ENCODE peak calls at places on chromosomes 5 and 9, in six cellular contexts. One of them, this sample, is unnamed.

GRCh38 chr5:83718936-83719495 is 1.6 kb downstream of the HAPLN1 start:
- DNase-seq in A549: no peak
- DNase-seq in stimulated activated naive B cell treated with anti-CD40 and anti-IgM and Interleukin-4, amounts not matched to agents 10 μg/mL and 1 μg/mL and 100 μg/mL, for 72 hours: no peak
- DNase-seq in stimulated activated CD4-positive, alpha-beta T cell treated with anti-CD3 and anti-CD28 coated beads, TNF-alpha, amount 100 ng/mL, for 4 hours: no peak
- DNase-seq in heart right ventricle: no peak
- DNase-seq in ovary: no peak
- DNase-seq in this sample: no peak

GRCh38 chr5:148791334-148791667 is 35.1 kb upstream of the ADRB2 start:
- DNase-seq in stimulated activated CD4-positive, alpha-beta T cell treated with anti-CD3 and anti-CD28 coated beads, TNF-alpha, amount 100 ng/mL, for 4 hours: no peak
- DNase-seq in stimulated activated naive B cell treated with anti-CD40 and anti-IgM and Interleukin-4, amounts not matched to agents 10 μg/mL and 1 μg/mL and 100 μg/mL, for 72 hours: no peak
- DNase-seq in heart right ventricle: no peak
- DNase-seq in ovary: no peak
- DNase-seq in A549: no peak
- DNase-seq in this sample: no peak

GRCh38 chr9:38388283-38389223 is 3.9 kb upstream of the ALDH1B1 start:
- DNase-seq in stimulated activated naive B cell treated with anti-CD40 and anti-IgM and Interleukin-4, amounts not matched to agents 10 μg/mL and 1 μg/mL and 100 μg/mL, for 72 hours: no peak
- DNase-seq in stimulated activated CD4-positive, alpha-beta T cell treated with anti-CD3 and anti-CD28 coated beads, TNF-alpha, amount 100 ng/mL, for 4 hours: no peak
- DNase-seq in A549: no peak
- DNase-seq in heart right ventricle: no peak
- DNase-seq in ovary: peak; percentile 64
- DNase-seq in this sample: no peak

GRCh38 chr5:164204338-164204946 is 699.0 kb downstream of the MAT2B start:
- DNase-seq in heart right ventricle: no peak
- DNase-seq in A549: no peak
- DNase-seq in stimulated activated CD4-positive, alpha-beta T cell treated with anti-CD3 and anti-CD28 coated beads, TNF-alpha, amount 100 ng/mL, for 4 hours: no peak
- DNase-seq in stimulated activated naive B cell treated with anti-CD40 and anti-IgM and Interleukin-4, amounts not matched to agents 10 μg/mL and 1 μg/mL and 100 μg/mL, for 72 hours: no peak
- DNase-seq in ovary: no peak
- DNase-seq in this sample: no peak

GRCh38 chr9:80076105-80076504 is 504.3 kb downstream of the TLE4 start:
- DNase-seq in heart right ventricle: no peak
- DNase-seq in stimulated activated CD4-positive, alpha-beta T cell treated with anti-CD3 and anti-CD28 coated beads, TNF-alpha, amount 100 ng/mL, for 4 hours: no peak
- DNase-seq in ovary: no peak
- DNase-seq in A549: no peak
- DNase-seq in stimulated activated naive B cell treated with anti-CD40 and anti-IgM and Interleukin-4, amounts not matched to agents 10 μg/mL and 1 μg/mL and 100 μg/mL, for 72 hours: no peak
- DNase-seq in this sample: no peak

GRCh38 chr5:22889714-22890113 is 36.6 kb upstream of the CDH12 start:
- DNase-seq in stimulated activated naive B cell treated with anti-CD40 and anti-IgM and Interleukin-4, amounts not matched to agents 10 μg/mL and 1 μg/mL and 100 μg/mL, for 72 hours: no peak
- DNase-seq in stimulated activated CD4-positive, alpha-beta T cell treated with anti-CD3 and anti-CD28 coated beads, TNF-alpha, amount 100 ng/mL, for 4 hours: no peak
- DNase-seq in ovary: no peak
- DNase-seq in A549: no peak
- DNase-seq in heart right ventricle: no peak
- DNase-seq in this sample: no peak

GRCh38 chr5:109744261-109744660 is 54.5 kb downstream of the MAN2A1 start:
- DNase-seq in stimulated activated CD4-positive, alpha-beta T cell treated with anti-CD3 and anti-CD28 coated beads, TNF-alpha, amount 100 ng/mL, for 4 hours: no peak
- DNase-seq in stimulated activated naive B cell treated with anti-CD40 and anti-IgM and Interleukin-4, amounts not matched to agents 10 μg/mL and 1 μg/mL and 100 μg/mL, for 72 hours: no peak
- DNase-seq in heart right ventricle: no peak
- DNase-seq in ovary: no peak
- DNase-seq in A549: no peak
- DNase-seq in this sample: no peak

GRCh38 chr9:15824310-15824709 is 271.5 kb downstream of the CCDC171 start:
- DNase-seq in stimulated activated naive B cell treated with anti-CD40 and anti-IgM and Interleukin-4, amounts not matched to agents 10 μg/mL and 1 μg/mL and 100 μg/mL, for 72 hours: no peak
- DNase-seq in stimulated activated CD4-positive, alpha-beta T cell treated with anti-CD3 and anti-CD28 coated beads, TNF-alpha, amount 100 ng/mL, for 4 hours: no peak
- DNase-seq in heart right ventricle: no peak
- DNase-seq in ovary: no peak
- DNase-seq in A549: peak; percentile 24
- DNase-seq in this sample: no peak

GRCh38 chr9:121997791-121998190 is 95.3 kb downstream of the TTLL11 start:
- DNase-seq in stimulated activated naive B cell treated with anti-CD40 and anti-IgM and Interleukin-4, amounts not matched to agents 10 μg/mL and 1 μg/mL and 100 μg/mL, for 72 hours: no peak
- DNase-seq in stimulated activated CD4-positive, alpha-beta T cell treated with anti-CD3 and anti-CD28 coated beads, TNF-alpha, amount 100 ng/mL, for 4 hours: no peak
- DNase-seq in heart right ventricle: no peak
- DNase-seq in ovary: peak; percentile 58
- DNase-seq in A549: no peak
- DNase-seq in this sample: no peak

GRCh38 chr5:98334946-98335345 is 438.5 kb upstream of the RGMB start:
- DNase-seq in stimulated activated CD4-positive, alpha-beta T cell treated with anti-CD3 and anti-CD28 coated beads, TNF-alpha, amount 100 ng/mL, for 4 hours: no peak
- DNase-seq in heart right ventricle: no peak
- DNase-seq in ovary: no peak
- DNase-seq in stimulated activated naive B cell treated with anti-CD40 and anti-IgM and Interleukin-4, amounts not matched to agents 10 μg/mL and 1 μg/mL and 100 μg/mL, for 72 hours: no peak
- DNase-seq in A549: no peak
- DNase-seq in this sample: no peak

GRCh38 chr9:14768561-14769234 is 46.2 kb upstream of the CER1 start:
- DNase-seq in stimulated activated naive B cell treated with anti-CD40 and anti-IgM and Interleukin-4, amounts not matched to agents 10 μg/mL and 1 μg/mL and 100 μg/mL, for 72 hours: no peak
- DNase-seq in stimulated activated CD4-positive, alpha-beta T cell treated with anti-CD3 and anti-CD28 coated beads, TNF-alpha, amount 100 ng/mL, for 4 hours: no peak
- DNase-seq in A549: peak; percentile 52
- DNase-seq in ovary: no peak
- DNase-seq in heart right ventricle: no peak
- DNase-seq in this sample: no peak

GRCh38 chr9:134505032-134505431 is 136.6 kb upstream of the COL5A1 start:
- DNase-seq in ovary: no peak
- DNase-seq in stimulated activated CD4-positive, alpha-beta T cell treated with anti-CD3 and anti-CD28 coated beads, TNF-alpha, amount 100 ng/mL, for 4 hours: no peak
- DNase-seq in stimulated activated naive B cell treated with anti-CD40 and anti-IgM and Interleukin-4, amounts not matched to agents 10 μg/mL and 1 μg/mL and 100 μg/mL, for 72 hours: no peak
- DNase-seq in A549: no peak
- DNase-seq in heart right ventricle: no peak
- DNase-seq in this sample: no peak

GRCh38 chr5:16819522-16820167 is 116.4 kb downstream of the MYO10 start:
- DNase-seq in heart right ventricle: no peak
- DNase-seq in stimulated activated CD4-positive, alpha-beta T cell treated with anti-CD3 and anti-CD28 coated beads, TNF-alpha, amount 100 ng/mL, for 4 hours: no peak
- DNase-seq in A549: no peak
- DNase-seq in ovary: no peak
- DNase-seq in stimulated activated naive B cell treated with anti-CD40 and anti-IgM and Interleukin-4, amounts not matched to agents 10 μg/mL and 1 μg/mL and 100 μg/mL, for 72 hours: no peak
- DNase-seq in this sample: no peak

GRCh38 chr5:157511656-157512644 is 51.9 kb downstream of the NIPAL4 start:
- DNase-seq in A549: peak; percentile 86
- DNase-seq in heart right ventricle: peak; percentile 86
- DNase-seq in stimulated activated naive B cell treated with anti-CD40 and anti-IgM and Interleukin-4, amounts not matched to agents 10 μg/mL and 1 μg/mL and 100 μg/mL, for 72 hours: no peak
- DNase-seq in stimulated activated CD4-positive, alpha-beta T cell treated with anti-CD3 and anti-CD28 coated beads, TNF-alpha, amount 100 ng/mL, for 4 hours: no peak
- DNase-seq in ovary: peak; percentile 97
- DNase-seq in this sample: peak; percentile 95

GRCh38 chr9:89743216-89743575 is 138.4 kb downstream of the GADD45G start:
- DNase-seq in stimulated activated naive B cell treated with anti-CD40 and anti-IgM and Interleukin-4, amounts not matched to agents 10 μg/mL and 1 μg/mL and 100 μg/mL, for 72 hours: no peak
- DNase-seq in stimulated activated CD4-positive, alpha-beta T cell treated with anti-CD3 and anti-CD28 coated beads, TNF-alpha, amount 100 ng/mL, for 4 hours: no peak
- DNase-seq in heart right ventricle: no peak
- DNase-seq in A549: no peak
- DNase-seq in ovary: no peak
- DNase-seq in this sample: no peak

GRCh38 chr9:113026200-113026599 is 14.2 kb upstream of the ZNF883 start:
- DNase-seq in stimulated activated CD4-positive, alpha-beta T cell treated with anti-CD3 and anti-CD28 coated beads, TNF-alpha, amount 100 ng/mL, for 4 hours: no peak
- DNase-seq in heart right ventricle: no peak
- DNase-seq in ovary: no peak
- DNase-seq in stimulated activated naive B cell treated with anti-CD40 and anti-IgM and Interleukin-4, amounts not matched to agents 10 μg/mL and 1 μg/mL and 100 μg/mL, for 72 hours: no peak
- DNase-seq in A549: no peak
- DNase-seq in this sample: no peak

GRCh38 chr9:34556231-34556525 is 33.3 kb downstream of the CNTFR start:
- DNase-seq in A549: no peak
- DNase-seq in stimulated activated CD4-positive, alpha-beta T cell treated with anti-CD3 and anti-CD28 coated beads, TNF-alpha, amount 100 ng/mL, for 4 hours: no peak
- DNase-seq in heart right ventricle: no peak
- DNase-seq in ovary: no peak
- DNase-seq in stimulated activated naive B cell treated with anti-CD40 and anti-IgM and Interleukin-4, amounts not matched to agents 10 μg/mL and 1 μg/mL and 100 μg/mL, for 72 hours: no peak
- DNase-seq in this sample: no peak